ENCODE peak calls at places on chromosomes 13 and 19, in four cellular contexts. E, Y, F and K are unnamed samples.

GRCh38 chr19:23075031-23075733 is 41.6 kb upstream of the ZNF730 start:
- DNase-seq in E (peak; percentile 39), Y (no peak), F (peak; percentile 84), K (no peak)

GRCh38 chr19:46413262-46414031 is at the start of gene CCDC8:
- DNase-seq in E (peak; percentile 94), Y (peak; percentile 41), F (peak; percentile 92), K (no peak)

GRCh38 chr13:72853000-72853399 is 71.1 kb downstream of the PIBF1 start:
- DNase-seq in E (no peak), Y (no peak), F (no peak), K (no peak)

GRCh38 chr19:480016-480855 is 16.1 kb upstream of the MADCAM1 start:
- DNase-seq in E (peak; percentile 85), Y (peak; percentile 86), F (peak; percentile 90), K (peak; percentile 93)

GRCh38 chr19:45681391-45682015 is 10.2 kb downstream of the SNRPD2 start:
- DNase-seq in E (peak; percentile 86), Y (peak; percentile 61), F (peak; percentile 94), K (peak; percentile 74)

GRCh38 chr19:10952809-10953208 is 8.0 kb upstream of the SMARCA4 start:
- DNase-seq in E (no peak), Y (no peak), F (no peak), K (no peak)

GRCh38 chr13:79736356-79736755 is 255.4 kb downstream of the NDFIP2 start:
- DNase-seq in E (no peak), Y (no peak), F (no peak), K (no peak)

GRCh38 chr19:23991170-23991569 is 76.5 kb downstream of the ZNF726 start:
- DNase-seq in E (no peak), Y (no peak), F (no peak), K (no peak)

GRCh38 chr19:39506944-39507714 is 7.8 kb upstream of the SELENOV start:
- DNase-seq in E (peak; percentile 42), Y (no peak), F (no peak), K (peak; percentile 82)

GRCh38 chr19:13906525-13906904 is 514 bp downstream of the CC2D1A start:
- DNase-seq in E (peak; percentile 64), Y (no peak), F (no peak), K (no peak)

GRCh38 chr13:80473695-80474094 is 132.8 kb upstream of the SPRY2 start:
- DNase-seq in E (peak; percentile 16), Y (no peak), F (no peak), K (no peak)

GRCh38 chr19:46596008-46596407 is 5.1 kb upstream of the CALM3 start:
- DNase-seq in E (no peak), Y (no peak), F (no peak), K (no peak)

GRCh38 chr19:54653181-54653809 is 9.5 kb upstream of the LILRB4 start:
- DNase-seq in E (no peak), Y (no peak), F (no peak), K (no peak)

GRCh38 chr13:38002596-38002995 is 133.0 kb upstream of the TRPC4 start:
- DNase-seq in E (no peak), Y (no peak), F (no peak), K (peak; percentile 39)

GRCh38 chr13:40928980-40929379 is 90.1 kb downstream of the ELF1 start:
- DNase-seq in E (no peak), Y (no peak), F (no peak), K (no peak)

GRCh38 chr19:45253396-45254027 is 2.4 kb downstream of the MARK4 start:
- DNase-seq in E (no peak), Y (no peak), F (no peak), K (no peak)

GRCh38 chr13:40187836-40188591 is 478.4 kb downstream of the FOXO1 start:
- DNase-seq in E (no peak), Y (no peak), F (no peak), K (no peak)

GRCh38 chr19:703651-704446 is 4.9 kb upstream of the PALM start:
- DNase-seq in E (peak; percentile 66), Y (peak; percentile 76), F (peak; percentile 94), K (peak; percentile 77)

GRCh38 chr13:37667631-37668161 is 69.1 kb upstream of the POSTN start:
- DNase-seq in E (no peak), Y (no peak), F (no peak), K (no peak)

GRCh38 chr13:98141938-98142426 is 912 bp upstream of the FARP1 start:
- DNase-seq in E (peak; percentile 51), Y (no peak), F (no peak), K (no peak)

GRCh38 chr13:114072421-114072820 is 60.0 kb downstream of the RASA3 start:
- DNase-seq in E (no peak), Y (no peak), F (no peak), K (no peak)

GRCh38 chr19:46861691-46862503 is 1.1 kb downstream of the ARHGAP35 start:
- DNase-seq in E (peak; percentile 39), Y (no peak), F (no peak), K (peak; percentile 48)

GRCh38 chr19:17686592-17687042 is 1.5 kb downstream of the UNC13A start:
- DNase-seq in E (peak; percentile 8), Y (no peak), F (peak; percentile 83), K (peak; percentile 46)

GRCh38 chr19:45716314-45717130 is 14.2 kb downstream of the FBXO46 start:
- DNase-seq in E (peak; percentile 55), Y (peak; percentile 35), F (no peak), K (peak; percentile 39)

DNA sequence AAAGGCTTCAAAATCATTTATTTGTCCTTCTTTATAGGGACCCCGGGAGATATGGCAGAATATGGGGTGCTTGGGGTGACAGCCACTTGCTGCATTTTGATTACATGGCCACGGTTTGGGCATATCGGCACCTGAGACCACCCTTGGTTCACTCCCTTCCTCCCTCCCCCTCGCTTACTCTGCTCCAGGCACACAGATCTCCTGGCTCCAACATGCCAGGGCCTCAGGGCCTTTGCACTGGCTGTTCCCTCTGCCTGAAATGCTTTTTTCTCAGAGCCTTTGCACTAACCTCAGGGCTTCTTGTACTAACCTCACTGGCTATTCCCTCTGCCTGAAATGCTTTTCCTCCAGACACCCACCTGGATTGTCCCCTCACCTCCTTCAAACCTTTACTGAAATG is 23.8 kb downstream of the VAV1 start:
- DNase-seq in E (no peak), Y (no peak), F (no peak), K (no peak)
- H3K27me3 ChIP-seq in E (no peaks in the 10 kb centered on the region), Y (no peaks in the 10 kb centered on the region), F (no peaks in the 10 kb centered on the region), K (no peaks in the 10 kb centered on the region)

DNA sequence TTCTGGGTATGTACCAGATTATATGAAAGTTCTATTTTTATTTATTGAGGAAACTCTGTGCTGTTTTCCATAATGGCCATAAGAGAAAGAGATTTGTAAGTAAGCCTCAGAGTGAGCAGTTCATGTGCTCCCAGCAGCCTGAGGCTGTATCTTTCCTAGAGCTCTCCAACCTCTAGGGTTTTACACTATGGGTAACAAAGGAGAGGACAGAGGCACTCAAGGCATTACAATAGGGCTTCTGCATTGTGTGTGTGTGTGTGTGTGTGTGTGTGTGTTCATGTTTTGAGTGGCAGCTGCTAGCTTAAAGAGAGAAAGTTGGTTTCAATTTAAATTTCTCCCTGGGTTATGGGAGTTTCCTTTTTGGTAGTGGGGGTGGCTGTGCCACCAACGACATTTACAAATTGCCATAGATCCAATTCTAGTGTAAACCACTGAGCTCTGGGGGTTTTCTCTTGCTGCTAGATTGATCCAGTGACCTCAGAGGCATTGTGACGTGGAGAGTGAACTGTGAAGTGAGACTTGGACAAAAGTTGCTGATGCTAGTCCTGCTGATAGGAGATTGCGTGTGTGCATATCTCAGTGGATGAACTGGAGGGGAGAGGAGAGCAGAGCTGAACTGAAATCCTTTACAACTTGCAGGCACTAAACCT is 67.3 kb upstream of the OLFM4 start:
- DNase-seq in E (no peak), Y (no peak), F (no peak), K (peak; percentile 36)
- H3K27me3 ChIP-seq in E (no peaks in the 10 kb centered on the region), Y (no peaks in the 10 kb centered on the region), F (no peaks in the 10 kb centered on the region), K (peaks cover under 1% of the 10 kb centered on the region)

DNA sequence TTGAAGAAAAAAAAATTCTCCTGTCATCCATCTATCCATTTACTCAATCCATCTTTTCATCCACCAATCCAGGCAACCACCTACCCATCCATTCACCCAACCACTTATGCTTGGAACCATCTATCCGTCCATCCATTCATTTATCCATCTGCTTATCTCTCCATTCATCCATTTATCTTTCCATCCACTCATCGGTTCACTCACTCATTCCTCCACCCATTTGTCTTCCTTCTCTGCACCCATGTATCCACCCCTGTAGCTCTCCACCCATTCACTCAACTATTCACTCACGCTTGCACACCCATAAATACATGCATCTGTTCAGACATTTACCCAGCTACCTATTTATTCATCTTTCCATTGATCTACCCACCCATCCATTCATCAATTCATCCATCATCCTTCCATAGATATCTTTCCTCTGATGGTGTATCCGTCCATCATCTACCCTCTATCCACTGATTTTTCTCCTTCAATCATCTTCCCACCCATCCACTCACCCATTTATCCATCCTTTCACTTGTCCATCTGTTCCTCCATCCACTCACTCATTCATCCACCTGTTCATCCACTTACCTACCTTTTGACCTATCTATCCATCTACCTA is 9.5 kb downstream of the NPHS1 start:
- DNase-seq in E (no peak), Y (no peak), F (no peak), K (no peak)
- H3K27me3 ChIP-seq in E (peaks cover 17% of the 10 kb centered on the region), Y (peaks cover 2% of the 10 kb centered on the region), F (no peaks in the 10 kb centered on the region), K (no peaks in the 10 kb centered on the region)

GRCh38 chr13:111122056-111122455 is 6.9 kb downstream of the ARHGEF7 start:
- DNase-seq in E (no peak), Y (no peak), F (peak; percentile 71), K (no peak)
- H3K27me3 ChIP-seq in E (peaks cover 5% of the 10 kb centered on the region), Y (no peaks in the 10 kb centered on the region), F (no peaks in the 10 kb centered on the region), K (peaks cover 10% of the 10 kb centered on the region)

GRCh38 chr13:66803013-66803739 is 427.0 kb downstream of the PCDH9 start:
- DNase-seq in E (no peak), Y (no peak), F (no peak), K (no peak)
- H3K27me3 ChIP-seq in E (no peaks in the 10 kb centered on the region), Y (no peaks in the 10 kb centered on the region), F (no peaks in the 10 kb centered on the region), K (no peaks in the 10 kb centered on the region)